ENCODE peak calls at places on chromosomes 7 and 10, in seven cellular contexts. M, B, X, A, J, P and R are unnamed samples.

GRCh38 chr7:4845740-4846142 is 16.1 kb downstream of the PAPOLB start:
- DNase-seq in M (no peak), B (no peak), X (no peak), A (no peak), J (peak), P (peak), R (no peak)

GRCh38 chr7:329691-330281 is 39.8 kb downstream of the FOXL3 start:
- DNase-seq in M (no peak), B (no peak), X (no peak), A (no peak), J (no peak), P (no peak), R (peak)

GRCh38 chr7:19144661-19145428 is at the start of gene FERD3L:
- DNase-seq in M (no peak), B (no peak), X (no peak), A (no peak), J (no peak), P (peak), R (no peak)

GRCh38 chr7:72622532-72622931 is 205.5 kb downstream of the TYW1B start:
- DNase-seq in M (no peak), B (no peak), X (no peak), A (no peak), J (no peak), P (no peak), R (no peak)

GRCh38 chr7:132521423-132521822 is 54.8 kb downstream of the PLXNA4 start:
- DNase-seq in M (no peak), B (no peak), X (no peak), A (no peak), J (no peak), P (no peak), R (no peak)

GRCh38 chr7:155850730-155851678 is 38.7 kb upstream of the SHH start:
- DNase-seq in M (no peak), B (no peak), X (no peak), A (no peak), J (no peak), P (peak), R (peak)

GRCh38 chr7:55266243-55266642 is 98.9 kb upstream of the LANCL2 start:
- DNase-seq in M (no peak), B (no peak), X (no peak), A (no peak), J (no peak), P (peak), R (no peak)

GRCh38 chr7:149799397-149800168 is 26.2 kb upstream of the ZNF467 start:
- DNase-seq in M (peak), B (peak), X (peak), A (no peak), J (no peak), P (no peak), R (peak)

GRCh38 chr7:117090820-117091219 is 137.5 kb downstream of the ST7 start:
- DNase-seq in M (no peak), B (no peak), X (peak), A (no peak), J (no peak), P (no peak), R (no peak)

GRCh38 chr7:95582578-95583293 is 13.6 kb downstream of the PDK4 start:
- DNase-seq in M (no peak), B (no peak), X (no peak), A (no peak), J (no peak), P (no peak), R (no peak)

GRCh38 chr10:15202639-15203038 is 34.1 kb upstream of the NMT2 start:
- DNase-seq in M (no peak), B (no peak), X (no peak), A (no peak), J (no peak), P (no peak), R (no peak)

GRCh38 chr10:86585037-86585725 is 63.6 kb upstream of the WAPL start:
- DNase-seq in M (peak), B (peak), X (peak), A (peak), J (peak), P (peak), R (peak)

GRCh38 chr7:148652773-148653172 is 45.9 kb upstream of the CUL1 start:
- DNase-seq in M (no peak), B (no peak), X (no peak), A (no peak), J (no peak), P (no peak), R (no peak)

GRCh38 chr10:101444058-101444457 is 90.1 kb downstream of the BTRC start:
- DNase-seq in M (no peak), B (peak), X (peak), A (no peak), J (no peak), P (no peak), R (no peak)

GRCh38 chr7:95476904-95477594 is 8.7 kb upstream of the ASB4 start:
- DNase-seq in M (peak), B (peak), X (peak), A (no peak), J (peak), P (no peak), R (peak)

GRCh38 chr7:27846388-27846787 is 106.4 kb downstream of the TAX1BP1 start:
- DNase-seq in M (no peak), B (no peak), X (no peak), A (no peak), J (no peak), P (no peak), R (no peak)

GRCh38 chr7:158726277-158726807 is 21.7 kb upstream of the NCAPG2 start:
- DNase-seq in M (no peak), B (no peak), X (no peak), A (no peak), J (no peak), P (no peak), R (no peak)

GRCh38 chr7:375901-376305 is 85.9 kb downstream of the FOXL3 start:
- DNase-seq in M (no peak), B (no peak), X (no peak), A (no peak), J (no peak), P (no peak), R (peak)

GRCh38 chr7:114530074-114530611 is 115.5 kb downstream of the FOXP2 start:
- DNase-seq in M (no peak), B (peak), X (no peak), A (no peak), J (no peak), P (no peak), R (no peak)

GRCh38 chr10:7410800-7411670 is at the start of gene SFMBT2:
- DNase-seq in M (peak), B (peak), X (peak), A (no peak), J (peak), P (no peak), R (peak)

GRCh38 chr10:75982611-75983369 is 551.4 kb downstream of the LRMDA start:
- DNase-seq in M (no peak), B (no peak), X (no peak), A (no peak), J (peak), P (no peak), R (peak)

GRCh38 chr7:91632234-91632947 is 248.1 kb downstream of the MTERF1 start:
- DNase-seq in M (no peak), B (no peak), X (peak), A (no peak), J (no peak), P (no peak), R (no peak)